ENCODE peak calls at places on chromosomes 7 and 10, in five cellular contexts. Z is K562, J is IMR-90, M is A549, I is HepG2. U is an unnamed sample.

GRCh38 chr10:66591865-66592264 is 334.0 kb upstream of the LRRTM3 start:
- DNase-seq in Z (no peak), I (no peak), J (peak; percentile 41), M (no peak), U (no peak)

GRCh38 chr10:84138478-84139125 is 707 bp upstream of the GHITM start:
- DNase-seq in M (peak; percentile 39), I (no peak), Z (peak; percentile 42), J (peak; percentile 22), U (no peak)

GRCh38 chr10:3225589-3225988 is 53.0 kb upstream of the PITRM1 start:
- DNase-seq in J (peak; percentile 69), I (no peak), M (no peak), Z (no peak), U (no peak)

GRCh38 chr7:149302222-149302621 is 40.2 kb downstream of the ZNF783 start:
- DNase-seq in J (no peak), M (no peak), Z (no peak), I (no peak), U (no peak)

GRCh38 chr7:142750321-142750938 is 1.2 kb downstream of the PRSS1 start:
- DNase-seq in M (no peak), I (no peak), J (no peak), Z (no peak), U (no peak)

GRCh38 chr10:128254486-128254885 is 128.3 kb upstream of the MKI67 start:
- DNase-seq in M (no peak), Z (no peak), I (no peak), J (no peak), U (no peak)

GRCh38 chr10:35433851-35434426 is 97.6 kb downstream of the CCNY start:
- DNase-seq in Z (no peak), J (peak; percentile 63), M (no peak), I (no peak), U (no peak)

GRCh38 chr7:105988277-105988676 is 25.2 kb downstream of the CDHR3 start:
- DNase-seq in I (no peak), J (no peak), Z (no peak), M (no peak), U (no peak)

GRCh38 chr10:4820804-4821401 is 5.1 kb upstream of the AKR1E2 start:
- DNase-seq in J (no peak), I (no peak), M (no peak), Z (no peak), U (no peak)

GRCh38 chr7:44235582-44236332 is 35.0 kb downstream of the YKT6 start:
- DNase-seq in I (no peak), M (no peak), J (no peak), Z (no peak), U (no peak)

GRCh38 chr7:139748936-139749335 is 28.9 kb downstream of the HIPK2 start:
- DNase-seq in J (no peak), I (no peak), Z (no peak), M (no peak), U (no peak)

GRCh38 chr10:83764681-83765080 is 374.6 kb upstream of the GHITM start:
- DNase-seq in M (no peak), Z (no peak), I (no peak), J (no peak), U (no peak)

GRCh38 chr7:138565451-138566114 is 105.5 kb downstream of the TRIM24 start:
- DNase-seq in I (peak; percentile 98), J (peak; percentile 78), M (no peak), Z (peak; percentile 23), U (no peak)

GRCh38 chr10:129962092-129962494 is 2.0 kb downstream of the EBF3 start:
- DNase-seq in I (no peak), J (no peak), Z (no peak), M (no peak), U (peak; percentile 39)

GRCh38 chr10:111087331-111087756 is 10.5 kb downstream of the ADRA2A start:
- DNase-seq in J (no peak), I (no peak), M (no peak), Z (peak; percentile 9), U (no peak)

GRCh38 chr10:77689339-77689738 is 51.7 kb upstream of the KCNMA1 start:
- DNase-seq in I (no peak), Z (no peak), J (no peak), M (no peak), U (no peak)

GRCh38 chr7:33876600-33877274 is 28.6 kb upstream of the BMPER start:
- DNase-seq in M (no peak), J (no peak), Z (no peak), I (no peak), U (no peak)

GRCh38 chr10:29710128-29710527 is 75.4 kb upstream of the SVIL start:
- DNase-seq in J (no peak), Z (no peak), I (no peak), M (no peak), U (no peak)
- TF ChIP-seq BHLHE40 in J (no peak), Z (no peak), I (no peak), M (no peak), U (no peak)

DNA sequence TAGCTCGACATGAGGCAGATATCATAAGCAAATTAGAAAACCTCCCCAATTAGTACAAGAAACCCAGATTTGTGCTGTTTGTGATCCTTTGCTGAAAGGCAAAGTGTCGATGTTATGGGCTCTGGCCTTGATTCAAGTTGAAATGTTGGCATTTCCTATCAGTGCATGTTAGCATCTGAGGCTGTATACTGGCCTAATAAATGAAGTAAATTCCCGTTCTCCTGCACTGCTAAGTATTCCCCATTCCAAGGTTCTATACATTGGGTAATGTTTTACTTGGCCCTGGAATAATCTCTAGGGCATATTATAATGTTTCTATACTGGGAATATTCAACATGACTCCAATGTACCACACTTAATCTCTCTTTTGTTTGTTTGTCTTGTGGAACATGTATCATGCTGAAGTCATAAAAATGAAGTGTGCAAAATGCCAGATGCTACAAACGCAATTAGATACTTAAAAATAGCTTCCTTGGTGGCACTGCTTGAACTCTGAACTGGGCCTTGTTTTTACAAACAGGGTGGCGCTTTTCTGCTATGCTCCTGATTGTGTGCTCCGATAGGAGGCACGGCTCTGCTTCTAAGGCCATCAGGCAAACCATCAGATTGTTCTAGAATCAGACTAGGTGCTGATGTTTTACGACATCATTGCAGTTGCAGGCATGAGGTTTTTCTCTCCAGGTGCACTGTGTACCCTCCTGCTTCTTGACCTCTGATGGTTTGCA is 156.7 kb upstream of the TCF7L2 start:
- DNase-seq in I (no peak), Z (no peak), J (peak; percentile 58), M (no peak), U (no peak)
- TF ChIP-seq BHLHE40 in I (no peak), Z (no peak), J (no peak), M (no peak), U (no peak)

DNA sequence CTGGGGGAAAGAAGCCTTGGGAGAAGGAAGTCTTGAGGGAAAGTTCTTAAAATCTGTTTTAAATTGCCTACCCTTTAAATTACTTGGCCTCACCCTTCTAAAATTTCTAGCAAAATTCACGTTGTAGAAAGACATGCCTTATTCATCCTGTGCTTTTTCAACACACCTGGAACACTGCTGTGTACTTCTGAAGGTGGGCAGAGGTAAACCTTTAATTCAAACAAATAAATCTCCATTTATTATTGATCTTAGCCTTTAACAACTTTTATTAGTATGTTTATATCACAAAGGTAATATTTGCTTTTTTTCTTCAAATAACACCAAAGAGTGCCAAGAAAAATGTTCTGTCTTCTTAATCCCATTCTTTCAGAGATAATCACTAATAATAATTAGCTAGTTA is 30.7 kb downstream of the DNAJB9 start:
- DNase-seq in I (no peak), J (no peak), M (no peak), Z (no peak), U (no peak)
- TF ChIP-seq BHLHE40 in I (no peak), J (no peak), M (no peak), Z (no peak), U (no peak)

GRCh38 chr10:131310904-131311660 is 439 bp downstream of the TCERG1L start:
- DNase-seq in J (no peak), I (no peak), M (no peak), Z (no peak), U (no peak)
- TF ChIP-seq BHLHE40 in J (no peak), I (no peak), M (no peak), Z (no peak), U (no peak)

GRCh38 chr10:79068203-79068561 is 584 bp upstream of the ZMIZ1 start:
- DNase-seq in I (no peak), J (no peak), Z (no peak), M (peak; percentile 37), U (no peak)
- TF ChIP-seq BHLHE40 in I (no peak), J (no peak), Z (no peak), M (no peak), U (no peak)

DNA sequence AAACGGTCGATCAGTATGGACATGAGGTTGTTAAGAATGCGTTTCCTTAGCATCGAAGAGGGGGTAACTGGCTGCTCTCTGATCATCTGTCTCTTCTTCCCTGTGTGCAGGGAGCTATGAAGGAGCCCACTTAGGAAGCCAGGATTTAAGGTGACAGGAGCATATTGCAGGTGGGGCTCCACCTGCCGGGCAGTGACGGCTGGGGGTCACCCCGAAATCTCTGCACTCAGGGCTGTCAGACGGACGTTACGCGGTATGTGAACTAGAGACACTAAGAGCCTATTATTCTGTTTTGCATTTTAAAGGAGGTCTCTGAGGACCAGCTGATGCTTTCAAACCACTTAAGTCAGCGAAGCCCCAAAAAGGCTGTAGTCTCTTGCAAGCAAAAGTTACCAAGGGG is 64.4 kb downstream of the CARD11 start:
- DNase-seq in Z (no peak), M (no peak), J (no peak), I (no peak), U (no peak)
- TF ChIP-seq BHLHE40 in Z (no peak), M (no peak), J (no peak), I (no peak), U (no peak)

GRCh38 chr10:112299456-112299855 is 16.3 kb downstream of the TECTB start:
- DNase-seq in I (no peak), Z (no peak), M (no peak), J (no peak), U (no peak)

GRCh38 chr10:112302335-112302734 is 19.1 kb downstream of the TECTB start:
- DNase-seq in M (no peak), Z (no peak), I (peak; percentile 67), J (no peak), U (no peak)

GRCh38 chr10:112296908-112297331 is 13.7 kb downstream of the TECTB start:
- DNase-seq in J (no peak), M (no peak), I (peak; percentile 70), Z (no peak), U (no peak)

GRCh38 chr10:112295853-112296830 is 12.9 kb downstream of the TECTB start:
- DNase-seq in Z (no peak), J (peak; percentile 71), I (peak; percentile 76), M (no peak), U (no peak)

DNA sequence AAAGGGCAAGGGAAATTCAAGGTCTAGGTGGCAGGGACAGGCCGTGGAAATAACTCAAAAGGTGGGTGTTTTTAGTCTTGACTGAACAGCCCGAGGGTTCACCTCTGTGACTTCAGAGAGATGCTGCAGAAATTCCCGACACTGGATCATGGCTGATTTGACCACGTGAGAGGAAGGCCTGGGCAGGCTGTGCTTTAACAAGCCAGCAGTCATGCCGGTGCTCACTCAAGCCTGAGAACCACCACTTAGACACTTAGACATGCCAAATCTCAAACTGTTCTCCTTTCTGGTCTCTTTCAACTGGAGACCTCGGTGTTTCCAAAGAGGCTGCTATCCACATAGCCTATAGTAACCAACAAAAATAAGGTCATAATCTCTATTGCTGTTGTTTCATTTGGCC is 15.4 kb downstream of the TECTB start:
- DNase-seq in Z (no peak), M (no peak), J (no peak), I (no peak), U (no peak)
- TF ChIP-seq BHLHE40 in Z (no peak), M (no peak), J (no peak), I (no peak), U (no peak)

GRCh38 chr7:127619681-127620405 is 1.9 kb upstream of the PAX4 start:
- DNase-seq in M (no peak), I (no peak), Z (no peak), J (no peak), U (no peak)
- TF ChIP-seq BHLHE40 in M (no peak), I (no peak), Z (no peak), J (no peak), U (no peak)